ENCODE peak calls at places on chromosome 6, in five cellular contexts. O, L, A, W and Z are unnamed samples.

GRCh38 chr6:32837651-32838113 is 857 bp downstream of the TAP2 start:
- DNase-seq in W (peak), L (no peak), A (no peak), O (no peak), Z (no peak)

GRCh38 chr6:37546141-37546871 is 46.6 kb upstream of the CCDC167 start:
- DNase-seq in L (no peak), W (no peak), O (no peak), A (peak), Z (no peak)

GRCh38 chr6:31578461-31579118 is 3.2 kb downstream of the TNF start:
- DNase-seq in O (no peak), W (peak), L (no peak), A (peak), Z (no peak)

GRCh38 chr6:69349776-69350175 is 447.0 kb downstream of the LMBRD1 start:
- DNase-seq in W (no peak), L (no peak), A (no peak), O (no peak), Z (no peak)

GRCh38 chr6:36625161-36625919 is 31.2 kb downstream of the SRSF3 start:
- DNase-seq in L (no peak), A (no peak), W (peak), O (no peak), Z (peak)

GRCh38 chr6:70274338-70274737 is 28.5 kb downstream of the COL9A1 start:
- DNase-seq in L (no peak), W (no peak), A (no peak), O (no peak), Z (no peak)

GRCh38 chr6:146593978-146594377 is 4.8 kb upstream of the ADGB start:
- DNase-seq in O (no peak), W (no peak), A (no peak), L (no peak), Z (no peak)

GRCh38 chr6:136651982-136652381 is 101.8 kb upstream of the MAP7 start:
- DNase-seq in A (no peak), L (no peak), O (no peak), W (no peak), Z (no peak)

GRCh38 chr6:150767585-150768164 is 97.8 kb upstream of the MTHFD1L start:
- DNase-seq in A (peak), L (no peak), W (no peak), O (no peak), Z (no peak)

GRCh38 chr6:24439858-24440539 is 37.3 kb downstream of the MRS2 start:
- DNase-seq in O (no peak), L (no peak), W (no peak), A (no peak), Z (no peak)

GRCh38 chr6:37777272-37777736 is 42.2 kb upstream of the ZFAND3 start:
- DNase-seq in W (no peak), A (peak), L (no peak), O (no peak), Z (no peak)

GRCh38 chr6:79168695-79168980 is 65.8 kb downstream of the HMGN3 start:
- DNase-seq in L (no peak), W (no peak), O (no peak), A (no peak), Z (no peak)

GRCh38 chr6:38779310-38780062 is 64.4 kb downstream of the DNAH8 start:
- DNase-seq in O (no peak), A (no peak), W (no peak), L (no peak), Z (no peak)

GRCh38 chr6:42572523-42572922 is 8.7 kb downstream of the UBR2 start:
- DNase-seq in O (no peak), A (no peak), W (no peak), L (no peak), Z (no peak)

GRCh38 chr6:79158856-79159516 is 75.5 kb downstream of the HMGN3 start:
- DNase-seq in O (no peak), A (no peak), L (no peak), W (peak), Z (no peak)

GRCh38 chr6:26311012-26311384 is 54.0 kb upstream of the BTN3A2 start:
- DNase-seq in W (peak), L (no peak), O (no peak), A (peak), Z (no peak)

GRCh38 chr6:42441661-42442081 is 10.1 kb downstream of the TRERF1 start:
- DNase-seq in A (peak), L (no peak), O (no peak), W (no peak), Z (no peak)

GRCh38 chr6:44668391-44668930 is 281.0 kb downstream of the CDC5L start:
- DNase-seq in L (no peak), W (no peak), O (no peak), A (no peak), Z (no peak)

GRCh38 chr6:109081516-109081915 is 13.1 kb downstream of the SESN1 start:
- DNase-seq in L (no peak), O (no peak), A (no peak), W (no peak), Z (no peak)

GRCh38 chr6:90975741-90976140 is 388.9 kb upstream of the MAP3K7 start:
- DNase-seq in W (no peak), O (no peak), L (no peak), A (no peak), Z (no peak)

GRCh38 chr6:854405-855073 is 161.6 kb upstream of the EXOC2 start:
- DNase-seq in A (no peak), O (no peak), L (no peak), W (no peak), Z (no peak)

GRCh38 chr6:121143476-121143875 is 190.8 kb downstream of the TBC1D32 start:
- DNase-seq in A (no peak), W (no peak), O (no peak), L (no peak), Z (no peak)

GRCh38 chr6:108134213-108134973 is 31.4 kb upstream of the NR2E1 start:
- DNase-seq in L (no peak), O (no peak), A (no peak), W (no peak), Z (no peak)

GRCh38 chr6:140107216-140107615 is 732.8 kb upstream of the CITED2 start:
- DNase-seq in L (no peak), W (no peak), O (no peak), A (no peak), Z (no peak)

GRCh38 chr6:1311400-1312192 is at the start of gene FOXQ1:
- DNase-seq in A (peak), O (peak), L (no peak), W (peak), Z (no peak)

GRCh38 chr6:44262467-44263356 is 2.6 kb downstream of the NFKBIE start:
- DNase-seq in O (no peak), L (no peak), W (no peak), A (no peak), Z (no peak)

GRCh38 chr6:105600342-105601293 is 197.7 kb upstream of the PREP start:
- DNase-seq in W (peak), L (no peak), A (no peak), O (no peak), Z (no peak)

GRCh38 chr6:77466055-77467028 is 3.1 kb upstream of the HTR1B start:
- DNase-seq in L (no peak), O (no peak), A (peak), W (peak), Z (no peak)

GRCh38 chr6:170067257-170067656 is 223.6 kb downstream of the DLL1 start:
- DNase-seq in W (no peak), A (no peak), L (no peak), O (no peak), Z (peak)

GRCh38 chr6:7086488-7086887 is 21.3 kb upstream of the RREB1 start:
- DNase-seq in A (no peak), L (peak), W (no peak), O (no peak), Z (peak)
- TF ChIP-seq CTCF in A (no peak), L (peak), W (no peak), O (no peak), Z (peak)

DNA sequence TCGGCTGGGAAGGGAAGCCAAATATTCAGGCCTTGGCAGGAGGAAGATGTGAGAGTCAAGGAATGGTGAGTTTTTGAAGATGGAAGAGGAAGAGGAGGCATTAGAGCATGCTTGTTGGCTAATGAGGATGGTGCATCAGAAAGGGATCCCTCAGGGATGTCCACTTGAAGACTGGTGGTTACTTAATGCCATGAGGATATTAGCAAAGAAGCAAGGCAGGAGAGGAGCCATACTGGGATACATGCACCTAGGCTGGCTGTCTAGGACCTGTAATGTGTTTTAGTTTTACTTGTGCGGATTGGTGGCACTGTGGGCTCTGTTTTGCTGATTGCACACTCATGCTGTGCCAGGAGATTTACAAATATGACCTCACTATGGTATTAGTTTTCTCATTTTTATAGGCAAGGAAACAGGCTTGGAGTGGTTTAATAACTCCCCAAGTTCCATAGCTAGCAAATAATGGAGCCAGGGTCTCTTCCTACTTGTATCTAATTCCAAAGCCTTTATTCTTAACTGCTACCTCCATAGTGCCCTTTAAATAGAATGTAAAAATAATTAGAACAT is 37.8 kb downstream of the NCOA7 start:
- DNase-seq in W (no peak), L (no peak), O (no peak), A (no peak), Z (no peak)
- TF ChIP-seq CTCF in W (no peak), L (no peak), O (no peak), A (no peak), Z (no peak)

GRCh38 chr6:168574075-168574698 is 133.2 kb downstream of the SMOC2 start:
- DNase-seq in L (no peak), W (no peak), O (no peak), A (no peak), Z (no peak)
- TF ChIP-seq CTCF in L (no peak), W (no peak), O (no peak), A (no peak), Z (no peak)

GRCh38 chr6:34027939-34028441 is 117.9 kb downstream of the GRM4 start:
- DNase-seq in A (no peak), W (no peak), O (no peak), L (no peak), Z (no peak)
- TF ChIP-seq CTCF in A (no peak), W (no peak), O (no peak), L (no peak), Z (peak)

GRCh38 chr6:16793828-16794412 is 32.7 kb upstream of the ATXN1 start:
- DNase-seq in W (no peak), O (no peak), L (no peak), A (no peak), Z (no peak)
- TF ChIP-seq CTCF in W (no peak), O (no peak), L (no peak), A (no peak), Z (no peak)

GRCh38 chr6:15148356-15149058 is 97.4 kb upstream of the JARID2 start:
- DNase-seq in L (no peak), O (no peak), A (no peak), W (peak), Z (no peak)
- TF ChIP-seq CTCF in L (no peak), O (no peak), A (no peak), W (no peak), Z (no peak)